ENCODE peak calls at places on chromosomes 3 and 15, in five cellular contexts. G is osteocyte, O is heart right ventricle, C is T1000, Q is mucosa of gallbladder. R is an unnamed sample.

GRCh38 chr3:8709801-8710524 is 23.6 kb upstream of the CAV3 start:
- DNase-seq in G (no peak), O (no peak), C (no peak), Q (no peak), R (no peak)

GRCh38 chr15:31303434-31304073 is 23.1 kb upstream of the KLF13 start:
- DNase-seq in G (peak), O (peak), C (no peak), Q (peak), R (no peak)

GRCh38 chr15:61146643-61147230 is 82.4 kb downstream of the RORA start:
- DNase-seq in G (no peak), O (no peak), C (no peak), Q (no peak), R (no peak)

GRCh38 chr15:43267439-43267838 is 711 bp upstream of the TGM5 start:
- DNase-seq in G (peak), O (no peak), C (no peak), Q (no peak), R (no peak)

GRCh38 chr3:63763156-63763555 is 55.9 kb upstream of the C3orf49 start:
- DNase-seq in G (no peak), O (no peak), C (no peak), Q (no peak), R (no peak)

GRCh38 chr3:194009019-194009418 is 126.9 kb upstream of the HES1 start:
- DNase-seq in G (no peak), O (no peak), C (no peak), Q (no peak), R (no peak)

GRCh38 chr3:48845170-48845569 is 2.5 kb downstream of the PRKAR2A start:
- DNase-seq in G (no peak), O (no peak), C (no peak), Q (no peak), R (no peak)

GRCh38 chr3:49020335-49021212 is 1.3 kb upstream of the NDUFAF3 start:
- DNase-seq in G (no peak), O (peak), C (no peak), Q (peak), R (no peak)

GRCh38 chr3:107217161-107217560 is 160.1 kb upstream of the CCDC54 start:
- DNase-seq in G (no peak), O (no peak), C (peak), Q (no peak), R (no peak)

GRCh38 chr3:128875556-128876120 is 3.8 kb upstream of the ACAD9 start:
- DNase-seq in G (no peak), O (peak), C (no peak), Q (peak), R (no peak)

GRCh38 chr3:30657914-30658313 is 51.5 kb downstream of the TGFBR2 start:
- DNase-seq in G (no peak), O (peak), C (no peak), Q (no peak), R (no peak)

GRCh38 chr3:102662223-102662622 is 227.4 kb downstream of the ZPLD1 start:
- DNase-seq in G (no peak), O (no peak), C (no peak), Q (no peak), R (no peak)

GRCh38 chr3:197590313-197590962 is 34.7 kb upstream of the BDH1 start:
- DNase-seq in G (peak), O (no peak), C (no peak), Q (peak), R (no peak)

GRCh38 chr15:70187331-70187730 is 89.6 kb upstream of the TLE3 start:
- DNase-seq in G (no peak), O (no peak), C (no peak), Q (no peak), R (no peak)

GRCh38 chr3:71083726-71084131 is 499.8 kb downstream of the FOXP1 start:
- DNase-seq in G (no peak), O (no peak), C (no peak), Q (no peak), R (no peak)

GRCh38 chr3:45969953-45970352 is 25.7 kb downstream of the FYCO1 start:
- DNase-seq in G (no peak), O (no peak), C (no peak), Q (no peak), R (no peak)

GRCh38 chr3:194273396-194274310 is 77.5 kb downstream of the CPN2 start:
- DNase-seq in G (no peak), O (no peak), C (no peak), Q (no peak), R (no peak)

GRCh38 chr15:39243396-39243795 is 337.5 kb upstream of the THBS1 start:
- DNase-seq in G (no peak), O (no peak), C (no peak), Q (no peak), R (no peak)

R was measured in NT2/D1.